ENCODE peak calls at places on chromosomes 1 and 21, in six cellular contexts. B, F, H, V, M and O are unnamed samples.

GRCh38 chr1:245604979-245605378 is 450.2 kb downstream of the KIF26B start:
- DNase-seq in B (no peak), M (no peak), H (no peak), F (no peak), V (peak; percentile 41), O (no peak)

GRCh38 chr1:186880982-186881381 is 52.2 kb downstream of the PLA2G4A start:
- DNase-seq in H (no peak), B (no peak), V (no peak), F (no peak), M (no peak), O (no peak)

GRCh38 chr1:201190624-201191051 is at the start of gene IGFN1:
- DNase-seq in H (no peak), V (no peak), M (no peak), B (no peak), F (peak; percentile 47), O (no peak)

GRCh38 chr1:210123924-210124589 is 108.5 kb upstream of the SERTAD4 start:
- DNase-seq in B (peak; percentile 82), M (no peak), H (peak; percentile 74), F (no peak), V (peak; percentile 85), O (no peak)

GRCh38 chr1:220044683-220045355 is 1.5 kb downstream of the EPRS1 start:
- DNase-seq in V (peak; percentile 8), H (no peak), M (no peak), B (peak; percentile 26), F (no peak), O (no peak)

GRCh38 chr1:110524311-110525249 is 5.6 kb upstream of the KCNA10 start:
- DNase-seq in B (peak; percentile 30), H (no peak), V (peak; percentile 6), F (peak; percentile 86), M (peak; percentile 32), O (peak; percentile 69)

GRCh38 chr1:46098043-46098712 is 34.3 kb downstream of the PIK3R3 start:
- DNase-seq in B (no peak), F (no peak), M (no peak), V (no peak), H (no peak), O (no peak)

GRCh38 chr1:236287757-236288619 is 6.2 kb upstream of the ERO1B start:
- DNase-seq in F (peak; percentile 94), M (peak; percentile 39), H (no peak), V (no peak), B (no peak), O (no peak)

GRCh38 chr1:111406325-111406768 is 21.2 kb downstream of the OVGP1 start:
- DNase-seq in H (no peak), V (no peak), B (peak; percentile 84), F (peak; percentile 17), M (peak; percentile 65), O (peak; percentile 51)

GRCh38 chr1:180571832-180572636 is 13.3 kb downstream of the OVAAL start:
- DNase-seq in B (peak; percentile 22), H (no peak), F (no peak), M (no peak), V (no peak), O (peak; percentile 54)

GRCh38 chr1:52905376-52905698 is 16.2 kb downstream of the ECHDC2 start:
- DNase-seq in F (no peak), M (no peak), H (no peak), V (no peak), B (no peak), O (no peak)

GRCh38 chr1:6447016-6447817 is 18.8 kb downstream of the TNFRSF25 start:
- DNase-seq in M (no peak), H (no peak), B (no peak), V (no peak), F (peak; percentile 79), O (no peak)

GRCh38 chr1:5651964-5652751 is 340.1 kb downstream of the NPHP4 start:
- DNase-seq in M (no peak), B (no peak), V (no peak), F (no peak), H (no peak), O (no peak)

GRCh38 chr1:184166495-184166894 is 115.0 kb downstream of the TSEN15 start:
- DNase-seq in M (no peak), F (no peak), V (no peak), H (no peak), B (no peak), O (no peak)

GRCh38 chr1:43414634-43415223 is 25.0 kb downstream of the SZT2 start:
- DNase-seq in M (peak; percentile 67), H (no peak), F (peak; percentile 91), B (peak; percentile 61), V (peak; percentile 61), O (peak; percentile 87)

GRCh38 chr1:206784471-206784903 is 12.2 kb upstream of the IL10 start:
- DNase-seq in B (no peak), V (no peak), M (no peak), F (no peak), H (no peak), O (peak; percentile 97)

GRCh38 chr1:203089651-203090045 is 3.8 kb upstream of the MYOG start:
- DNase-seq in B (no peak), H (no peak), V (no peak), M (no peak), F (peak; percentile 34), O (no peak)

GRCh38 chr1:39590546-39590945 is 14.0 kb upstream of the PABPC4 start:
- DNase-seq in F (no peak), H (no peak), B (no peak), M (no peak), V (peak; percentile 22), O (no peak)

GRCh38 chr1:41432481-41433280 is 51.8 kb downstream of the EDN2 start:
- DNase-seq in F (peak; percentile 89), M (peak; percentile 90), B (peak; percentile 93), V (peak; percentile 90), H (peak; percentile 46), O (peak; percentile 91)

GRCh38 chr1:116166011-116166571 is 54.9 kb downstream of the MAB21L3 start:
- DNase-seq in H (no peak), F (no peak), M (no peak), V (no peak), B (no peak), O (no peak)

GRCh38 chr1:116166655-116167054 is 55.5 kb downstream of the MAB21L3 start:
- DNase-seq in F (no peak), V (no peak), H (no peak), B (no peak), M (no peak), O (no peak)

GRCh38 chr1:116169898-116170297 is 58.7 kb downstream of the MAB21L3 start:
- DNase-seq in H (no peak), V (no peak), B (no peak), F (no peak), M (no peak), O (no peak)

GRCh38 chr1:116167625-116168276 is 56.6 kb downstream of the MAB21L3 start:
- DNase-seq in F (peak; percentile 62), H (no peak), M (no peak), B (no peak), V (no peak), O (no peak)

DNA sequence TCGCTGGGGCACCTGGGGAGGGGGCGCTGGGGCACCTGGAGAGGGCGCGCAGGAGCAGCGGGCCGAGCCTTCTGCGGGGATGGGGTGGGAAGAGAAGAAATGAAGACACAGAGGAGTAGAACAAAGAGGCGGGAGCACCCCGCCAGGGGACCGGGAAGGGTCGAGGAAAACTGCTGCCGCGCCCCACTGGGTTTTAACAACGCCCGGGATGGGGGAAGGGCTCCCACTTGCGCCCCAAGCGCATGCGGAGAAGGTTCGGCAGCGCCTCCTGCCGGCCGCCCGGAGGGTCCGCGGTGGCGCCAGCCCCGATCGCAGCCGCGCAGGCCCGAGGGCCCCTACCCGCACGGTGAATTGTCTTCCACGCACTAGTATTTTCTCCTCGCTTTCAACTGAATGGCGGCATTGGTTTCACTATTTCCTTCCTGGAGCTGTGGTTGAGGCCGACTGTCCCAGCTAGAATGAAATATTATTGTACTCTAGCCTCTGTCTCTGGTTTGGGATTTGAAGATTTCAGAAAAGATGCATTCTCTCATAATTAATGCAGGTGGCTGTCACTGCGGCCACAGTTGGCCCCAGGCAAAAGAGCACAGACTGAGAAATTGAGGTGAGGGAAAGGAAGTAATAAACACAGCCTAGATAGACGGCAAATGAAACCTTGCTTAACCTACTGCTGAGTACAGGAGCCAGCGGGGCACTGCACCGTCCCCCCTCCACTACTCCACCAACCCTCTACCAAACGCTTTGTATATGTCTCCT is 57.3 kb downstream of the MAB21L3 start:
- DNase-seq in F (peak; percentile 89), H (no peak), M (peak; percentile 88), V (peak; percentile 46), B (peak; percentile 57), O (peak; percentile 89)
- TF ChIP-seq CTCF in F (peak; percentile 79), H (peak; percentile 57), M (peak; percentile 87), V (peak; percentile 72), B (peak; percentile 57), O (peak; percentile 95)

GRCh38 chr1:170290226-170290625 is 144.5 kb downstream of the NTMT2 start:
- DNase-seq in F (no peak), V (no peak), M (no peak), H (no peak), B (peak; percentile 46), O (no peak)
- TF ChIP-seq CTCF in F (no peak), V (no peak), M (no peak), H (no peak), B (no peak), O (no peak)

DNA sequence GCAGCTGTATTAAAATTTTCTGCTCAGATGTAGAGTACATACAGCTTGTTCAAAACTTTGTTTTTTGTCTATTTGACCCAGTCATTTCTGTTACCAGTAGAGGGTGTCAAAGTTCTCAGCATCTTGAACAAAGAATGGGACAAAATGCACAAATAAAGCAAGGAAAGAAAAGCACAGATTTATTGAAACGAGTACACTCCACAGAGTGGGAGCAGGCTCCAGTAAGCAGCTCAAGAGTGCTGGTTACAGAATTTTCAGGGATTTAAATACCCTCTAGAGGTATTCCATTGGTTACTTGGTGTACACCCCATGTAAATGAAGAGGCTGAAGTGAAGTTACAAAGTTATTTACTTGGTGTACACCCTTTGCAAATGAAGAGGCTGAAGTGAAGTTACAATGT is 8.9 kb upstream of the PRMT6 start:
- DNase-seq in V (no peak), B (no peak), F (no peak), M (no peak), H (no peak), O (no peak)
- TF ChIP-seq CTCF in V (no peak), B (peak; percentile 3), F (no peak), M (no peak), H (no peak), O (no peak)

DNA sequence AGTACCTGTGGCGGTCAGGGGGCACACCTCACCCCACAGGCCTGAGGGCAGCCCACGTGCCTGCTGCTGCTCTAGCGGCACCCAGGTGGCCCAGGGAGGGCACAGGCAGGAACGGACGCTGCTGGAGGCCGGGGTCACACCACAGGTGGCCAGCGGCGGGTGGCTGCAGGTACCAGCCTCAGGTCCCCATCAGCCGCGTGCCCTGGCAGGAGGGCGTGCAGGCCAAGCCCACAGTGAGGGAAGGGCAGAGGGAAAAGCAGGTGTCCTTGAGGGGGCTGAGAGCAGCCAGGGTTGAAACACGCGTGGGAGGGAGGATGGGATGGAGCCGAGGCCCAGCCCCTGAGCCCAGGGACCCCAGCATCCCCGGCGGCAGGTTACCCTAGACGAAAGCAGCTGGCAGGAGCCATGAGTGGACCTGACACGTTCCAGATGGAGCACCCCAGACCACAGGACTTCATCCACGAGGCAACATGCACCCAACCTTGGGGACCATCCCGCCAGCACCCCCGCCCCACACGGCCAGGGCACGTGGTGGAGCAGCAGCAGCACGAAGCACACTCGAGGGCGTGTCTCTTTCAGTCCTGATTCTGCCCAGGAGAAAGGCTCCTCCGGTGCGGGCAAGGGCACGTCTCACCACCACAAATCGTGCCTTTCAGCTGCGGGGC is 3.7 kb downstream of the SLC19A1 start:
- DNase-seq in V (no peak), H (no peak), M (no peak), B (no peak), F (no peak), O (no peak)
- TF ChIP-seq CTCF in V (no peak), H (no peak), M (no peak), B (no peak), F (no peak), O (no peak)